ENCODE peak calls at places on chromosomes 12 and 14, in five cellular contexts. X is transverse colon, V is Calu3, C is AG09309, Y is brain microvascular endothelial cell. U is an unnamed sample.
A peak's percentile ranks its signal among the peaks of the same experiment; 100 is the strongest.

GRCh38 chr12:123150273-123150803 is 552 bp downstream of the PITPNM2 start:
- DNase-seq in X (peak; percentile 31), V (no peak), C (no peak), Y (no peak), U (no peak)

GRCh38 chr12:103373088-103373523 is 122.7 kb downstream of the C12orf42 start:
- DNase-seq in X (no peak), V (no peak), C (no peak), Y (no peak), U (no peak)

GRCh38 chr14:53183611-53184010 is 30.5 kb upstream of the DDHD1 start:
- DNase-seq in X (no peak), V (no peak), C (peak; percentile 37), Y (no peak), U (no peak)

GRCh38 chr12:11863478-11863906 is 207.2 kb upstream of the BCL2L14 start:
- DNase-seq in X (no peak), V (no peak), C (no peak), Y (no peak), U (no peak)

GRCh38 chr14:102155150-102155549 is 15.5 kb downstream of the WDR20 start:
- DNase-seq in X (no peak), V (no peak), C (no peak), Y (peak; percentile 16), U (no peak)

GRCh38 chr14:60553855-60554254 is 44.9 kb downstream of the SIX6 start:
- DNase-seq in X (no peak), V (no peak), C (peak; percentile 46), Y (no peak), U (no peak)

GRCh38 chr12:14896477-14897184 is 11.0 kb upstream of the MGP start:
- DNase-seq in X (no peak), V (no peak), C (peak; percentile 29), Y (peak; percentile 74), U (no peak)

GRCh38 chr14:105931808-105932483 is 405.6 kb downstream of the TMEM121 start:
- DNase-seq in X (no peak), V (no peak), C (no peak), Y (no peak), U (no peak)

GRCh38 chr12:132489078-132489601 is 811 bp upstream of the FBRSL1 start:
- DNase-seq in X (peak; percentile 68), V (no peak), C (no peak), Y (no peak), U (peak; percentile 68)

GRCh38 chr12:53067993-53068770 is 11.0 kb downstream of the SPRYD3 start:
- DNase-seq in X (no peak), V (no peak), C (no peak), Y (no peak), U (no peak)

GRCh38 chr12:61647566-61647965 is 612.6 kb upstream of the USP15 start:
- DNase-seq in X (no peak), V (no peak), C (no peak), Y (no peak), U (no peak)

GRCh38 chr12:24909667-24910066 is 39.2 kb downstream of the BCAT1 start:
- DNase-seq in X (peak; percentile 23), V (no peak), C (peak; percentile 70), Y (peak; percentile 97), U (peak; percentile 97)

GRCh38 chr12:106519587-106519986 is 63.2 kb upstream of the RFX4 start:
- DNase-seq in X (no peak), V (no peak), C (no peak), Y (no peak), U (no peak)

GRCh38 chr12:109720152-109720855 is 6.7 kb downstream of the FAM222A start:
- DNase-seq in X (no peak), V (no peak), C (no peak), Y (no peak), U (no peak)

GRCh38 chr14:78535041-78535440 is 364.9 kb downstream of the NRXN3 start:
- DNase-seq in X (no peak), V (no peak), C (no peak), Y (no peak), U (no peak)

GRCh38 chr14:71725802-71726638 is 206.2 kb upstream of the RGS6 start:
- DNase-seq in X (no peak), V (no peak), C (no peak), Y (peak; percentile 47), U (no peak)

GRCh38 chr12:132558861-132559623 is 51.3 kb downstream of the LRCOL1 start:
- DNase-seq in X (no peak), V (no peak), C (no peak), Y (no peak), U (no peak)

GRCh38 chr14:20440882-20441281 is 4.9 kb upstream of the KLHL33 start:
- DNase-seq in X (no peak), V (no peak), C (no peak), Y (peak; percentile 6), U (no peak)

GRCh38 chr12:45183263-45183662 is 32.6 kb upstream of the ANO6 start:
- DNase-seq in X (no peak), V (no peak), C (no peak), Y (no peak), U (no peak)
- TF ChIP-seq CTCF in X (peak; percentile 19), V (no peak), C (peak; percentile 46), Y (peak; percentile 24), U (peak; percentile 37)

GRCh38 chr14:86780461-86780860 is 1212.5 kb downstream of the GALC start:
- DNase-seq in X (no peak), V (no peak), C (no peak), Y (no peak), U (no peak)
- TF ChIP-seq CTCF in X (no peak), V (no peak), C (no peak), Y (no peak), U (no peak)

DNA sequence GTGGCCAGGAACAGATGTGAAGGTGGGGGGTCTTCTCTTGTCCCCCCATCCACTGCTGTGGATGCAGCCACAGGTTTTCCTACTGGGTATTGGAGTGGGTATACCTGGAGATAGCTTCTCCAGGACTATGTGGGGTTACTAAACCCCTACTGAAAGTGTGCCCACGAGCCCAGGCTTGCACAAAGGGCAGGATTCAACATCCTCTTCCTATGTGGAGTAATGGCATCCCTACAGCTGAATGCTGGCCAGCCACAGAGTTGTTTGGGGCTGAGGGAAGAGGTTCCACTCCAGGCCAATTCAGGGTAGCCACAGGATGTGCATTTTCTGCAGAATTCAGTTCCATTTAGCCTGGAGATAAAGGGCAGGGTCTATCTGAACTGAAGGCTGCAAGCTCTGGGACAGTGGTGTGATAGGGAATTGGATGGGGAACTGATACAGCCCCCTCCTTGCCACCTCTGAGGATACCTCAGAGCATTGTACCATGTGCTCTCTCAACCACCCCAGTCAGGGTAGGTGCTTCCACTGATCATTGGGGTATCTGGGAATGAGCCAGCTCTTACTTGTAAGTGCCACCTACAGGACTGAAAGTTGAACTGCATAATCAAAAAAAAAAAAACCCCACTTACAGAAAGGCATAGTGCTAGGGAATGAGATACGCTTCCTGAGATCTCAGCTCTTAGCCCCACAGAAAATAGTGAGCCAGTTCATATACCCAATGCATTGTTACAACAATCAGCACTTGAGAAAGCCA is 187.1 kb downstream of the KITLG start:
- DNase-seq in X (no peak), V (peak; percentile 14), C (no peak), Y (no peak), U (no peak)
- TF ChIP-seq CTCF in X (peak; percentile 25), V (peak; percentile 57), C (peak; percentile 35), Y (peak; percentile 62), U (peak; percentile 62)

DNA sequence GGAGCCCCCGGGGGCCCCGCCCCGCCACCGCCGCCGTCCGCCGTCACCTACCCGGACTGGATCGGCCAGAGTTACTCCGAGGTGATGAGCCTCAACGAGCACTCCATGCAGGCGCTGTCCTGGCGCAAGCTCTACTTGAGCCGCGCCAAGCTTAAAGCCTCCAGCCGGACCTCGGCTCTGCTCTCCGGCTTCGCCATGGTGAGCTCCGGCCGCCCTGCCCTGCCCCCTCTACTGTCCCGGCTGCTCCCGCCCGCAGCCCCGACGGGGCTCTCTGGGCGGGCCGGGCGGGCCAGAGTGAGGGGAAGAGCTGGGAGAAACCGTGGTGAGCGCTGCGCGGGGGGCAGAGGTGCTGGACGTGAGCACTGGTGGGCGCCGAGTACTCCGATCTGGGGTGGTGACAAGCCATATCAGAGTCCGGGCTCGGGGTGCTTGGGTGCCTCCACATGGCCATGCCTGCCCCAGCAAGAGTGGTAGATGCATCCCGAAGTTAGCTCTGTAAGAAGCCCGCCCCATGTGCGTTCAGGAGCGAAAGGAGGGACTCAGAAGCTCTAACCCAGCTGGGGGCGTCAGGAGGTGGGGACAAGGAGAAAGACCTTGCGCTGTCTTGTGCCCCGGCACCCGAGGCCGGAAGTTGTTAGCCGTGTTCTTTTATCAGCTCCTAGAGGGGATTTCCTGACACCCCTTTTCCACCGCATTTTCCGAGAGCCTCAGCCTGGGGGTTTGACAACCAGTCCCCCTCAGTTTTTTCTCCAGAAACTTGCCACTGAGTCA is 708 bp downstream of the ORAI1 start:
- DNase-seq in X (peak; percentile 63), V (peak; percentile 72), C (no peak), Y (peak; percentile 52), U (no peak)
- TF ChIP-seq CTCF in X (no peak), V (no peak), C (peak; percentile 36), Y (peak; percentile 32), U (peak; percentile 19)

GRCh38 chr14:86652512-86652911 is 1122.6 kb downstream of the FLRT2 start:
- DNase-seq in X (no peak), V (no peak), C (no peak), Y (no peak), U (no peak)

GRCh38 chr14:86641310-86641709 is 1111.4 kb downstream of the FLRT2 start:
- DNase-seq in X (no peak), V (no peak), C (no peak), Y (no peak), U (no peak)

GRCh38 chr14:86646125-86646524 is 1116.2 kb downstream of the FLRT2 start:
- DNase-seq in X (no peak), V (no peak), C (no peak), Y (no peak), U (no peak)

DNA sequence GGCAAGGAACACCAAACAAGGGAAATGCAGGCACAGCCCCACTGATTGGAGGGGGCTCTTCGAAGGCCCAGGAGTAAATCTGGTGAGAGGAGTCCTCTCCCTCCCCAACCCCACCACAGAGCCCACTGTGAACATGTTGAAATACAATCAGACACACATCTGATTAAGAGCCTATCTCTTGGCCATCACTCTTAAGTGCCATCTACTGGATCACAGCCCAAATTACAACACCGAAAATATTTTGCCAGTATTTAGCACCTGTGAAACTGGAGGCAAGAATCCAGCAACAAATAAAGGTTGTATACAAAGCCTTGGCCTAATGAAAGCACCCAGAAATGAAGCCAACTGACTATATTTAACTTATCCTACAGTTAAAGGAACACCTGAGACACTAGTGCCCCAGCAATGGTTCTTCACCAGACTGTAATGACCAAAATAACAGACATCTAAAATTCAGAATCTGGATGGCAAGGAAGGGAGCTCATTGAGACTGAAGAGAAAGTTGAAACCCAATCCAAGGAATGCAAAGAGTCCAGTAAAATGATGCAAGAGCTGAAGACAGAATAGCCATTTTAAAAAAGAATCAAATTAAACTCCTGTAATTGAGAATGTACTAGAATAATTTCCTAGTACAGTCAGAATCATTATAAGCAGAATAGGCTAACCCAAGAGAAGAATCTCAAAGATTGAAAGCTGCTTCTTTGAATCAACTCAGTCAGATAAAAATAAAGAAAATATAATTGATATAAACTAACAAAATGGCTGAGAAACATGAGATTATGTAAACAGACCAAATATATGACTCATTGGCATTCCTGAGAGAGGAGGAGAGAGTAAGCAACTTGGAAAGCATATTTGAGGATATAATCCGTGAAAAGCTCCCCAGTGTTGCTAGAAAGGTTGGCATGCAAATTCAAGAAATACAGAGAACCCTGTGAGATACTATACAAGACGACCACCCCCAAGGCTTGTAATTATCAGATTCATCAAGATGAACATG is 1117.0 kb downstream of the FLRT2 start:
- DNase-seq in X (no peak), V (no peak), C (no peak), Y (no peak), U (no peak)
- TF ChIP-seq CTCF in X (no peak), V (no peak), C (peak; percentile 19), Y (peak; percentile 22), U (no peak)

GRCh38 chr14:75793806-75794205 is 132.8 kb downstream of the TTLL5 start:
- DNase-seq in X (no peak), V (no peak), C (peak; percentile 10), Y (no peak), U (no peak)
- TF ChIP-seq CTCF in X (no peak), V (no peak), C (peak; percentile 30), Y (no peak), U (no peak)

GRCh38 chr14:31387091-31387490 is 33.3 kb downstream of the HEATR5A start:
- DNase-seq in X (no peak), V (no peak), C (no peak), Y (no peak), U (no peak)
- TF ChIP-seq CTCF in X (no peak), V (no peak), C (no peak), Y (no peak), U (no peak)

U was measured in CD14-positive monocyte.